ENCODE peak calls at places on chromosomes 1 and 21, in four cellular contexts. Z is GM10248; S is CD8-positive, alpha-beta T cell; C is HFF-Myc. A is an unnamed sample.

GRCh38 chr1:93692983-93693591 is 11.4 kb upstream of the BCAR3 start:
- DNase-seq in Z (peak; percentile 62), S (no peak), C (no peak), A (no peak)

GRCh38 chr1:198577444-198577843 is 37.0 kb upstream of the ATP6V1G3 start:
- DNase-seq in Z (no peak), S (no peak), C (peak; percentile 44), A (no peak)

GRCh38 chr1:146034976-146035469 is 13.5 kb upstream of the HJV start:
- DNase-seq in Z (no peak), S (no peak), C (no peak), A (no peak)

GRCh38 chr1:180155202-180155682 is 573 bp downstream of the QSOX1 start:
- DNase-seq in Z (no peak), S (peak; percentile 7), C (no peak), A (peak; percentile 56)

GRCh38 chr1:3902546-3902945 is 2.5 kb upstream of the C1orf174 start:
- DNase-seq in Z (no peak), S (no peak), C (no peak), A (no peak)

GRCh38 chr21:27502801-27503200 is 535.9 kb upstream of the ADAMTS5 start:
- DNase-seq in Z (no peak), S (no peak), C (no peak), A (no peak)

GRCh38 chr1:173202430-173203145 is 4.5 kb downstream of the TNFSF4 start:
- DNase-seq in Z (no peak), S (no peak), C (peak; percentile 59), A (no peak)

GRCh38 chr1:58941471-58942289 is 157.8 kb upstream of the JUN start:
- DNase-seq in Z (no peak), S (no peak), C (no peak), A (no peak)

GRCh38 chr1:115089443-115090340 is at the start of gene TSPAN2:
- DNase-seq in Z (no peak), S (peak; percentile 48), C (no peak), A (peak; percentile 36)

GRCh38 chr21:34835526-34835925 is 166.7 kb downstream of the CLIC6 start:
- DNase-seq in Z (no peak), S (no peak), C (no peak), A (no peak)

GRCh38 chr1:94081566-94082344 is 39.2 kb downstream of the ABCA4 start:
- DNase-seq in Z (no peak), S (no peak), C (no peak), A (no peak)

GRCh38 chr1:24126023-24126671 is 14.2 kb upstream of the MYOM3 start:
- DNase-seq in Z (no peak), S (no peak), C (no peak), A (no peak)

GRCh38 chr1:39205102-39205780 is 746 bp downstream of the MACF1 start:
- DNase-seq in Z (peak; percentile 46), S (peak; percentile 45), C (peak; percentile 40), A (no peak)

GRCh38 chr1:93394514-93394913 is 48.8 kb downstream of the DR1 start:
- DNase-seq in Z (no peak), S (no peak), C (no peak), A (no peak)

GRCh38 chr1:174426153-174426552 is 21.6 kb upstream of the GPR52 start:
- DNase-seq in Z (no peak), S (no peak), C (no peak), A (no peak)

GRCh38 chr1:89519779-89520358 is 4.8 kb upstream of the LRRC8B start:
- DNase-seq in Z (peak; percentile 65), S (no peak), C (no peak), A (no peak)

GRCh38 chr1:101995984-101996731 is 568 bp downstream of the OLFM3 start:
- DNase-seq in Z (no peak), S (no peak), C (no peak), A (no peak)

GRCh38 chr1:83500531-83500930 is 498.4 kb downstream of the TTLL7 start:
- DNase-seq in Z (no peak), S (no peak), C (no peak), A (no peak)

GRCh38 chr1:83500987-83501591 is 497.8 kb downstream of the TTLL7 start:
- DNase-seq in Z (peak; percentile 21), S (no peak), C (no peak), A (no peak)

GRCh38 chr1:83495560-83495959 is 503.4 kb downstream of the TTLL7 start:
- DNase-seq in Z (no peak), S (no peak), C (no peak), A (no peak)

GRCh38 chr1:83499998-83500397 is 498.9 kb downstream of the TTLL7 start:
- DNase-seq in Z (peak; percentile 5), S (no peak), C (no peak), A (no peak)

DNA sequence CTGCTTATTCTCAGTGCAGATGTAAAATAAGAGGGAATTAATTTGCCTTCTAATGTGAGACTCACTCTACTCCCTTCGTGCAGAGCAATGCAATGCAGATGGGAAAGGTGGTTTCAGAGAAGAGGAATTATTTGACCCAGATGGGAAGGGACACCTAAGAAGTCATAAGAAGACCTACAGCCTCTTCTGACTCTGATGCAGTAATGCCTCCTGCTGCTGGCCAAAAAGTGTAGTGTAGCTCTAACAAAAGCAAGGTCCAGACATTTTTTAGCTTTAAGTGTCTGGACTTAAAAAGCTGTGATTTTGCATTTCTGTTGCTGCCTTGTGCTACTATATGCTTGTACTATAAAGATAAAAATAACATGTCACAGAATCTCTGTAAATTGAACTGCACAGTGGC is 501.4 kb downstream of the TTLL7 start:
- DNase-seq in Z (no peak), S (no peak), C (peak; percentile 31), A (no peak)
- TF ChIP-seq CTCF in Z (peak; percentile 34), S (no peak), C (peak; percentile 52), A (no peak)

DNA sequence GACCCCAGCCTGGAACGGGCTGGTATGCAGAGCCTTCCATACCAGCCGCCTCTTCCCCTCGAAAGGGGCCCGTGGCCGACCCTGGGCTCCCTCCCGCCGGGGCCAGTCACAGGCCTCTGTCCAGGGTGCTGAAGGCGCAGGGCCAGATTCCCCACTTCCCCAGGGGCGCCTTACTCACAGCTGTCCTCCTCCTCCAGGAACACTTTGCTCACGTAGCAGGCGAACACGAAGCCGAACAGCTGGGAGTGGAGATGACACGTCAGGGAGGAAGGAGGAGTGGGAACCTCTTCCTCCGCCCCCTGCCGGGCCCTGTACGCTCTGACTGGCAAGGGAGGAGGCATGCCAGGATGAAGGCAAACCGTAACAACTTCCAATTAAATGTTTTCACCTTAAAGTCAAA is 57.3 kb downstream of the NKAIN1 start:
- DNase-seq in Z (peak; percentile 79), S (peak; percentile 26), C (peak; percentile 79), A (peak; percentile 84)
- TF ChIP-seq CTCF in Z (no peak), S (no peak), C (peak; percentile 54), A (no peak)

DNA sequence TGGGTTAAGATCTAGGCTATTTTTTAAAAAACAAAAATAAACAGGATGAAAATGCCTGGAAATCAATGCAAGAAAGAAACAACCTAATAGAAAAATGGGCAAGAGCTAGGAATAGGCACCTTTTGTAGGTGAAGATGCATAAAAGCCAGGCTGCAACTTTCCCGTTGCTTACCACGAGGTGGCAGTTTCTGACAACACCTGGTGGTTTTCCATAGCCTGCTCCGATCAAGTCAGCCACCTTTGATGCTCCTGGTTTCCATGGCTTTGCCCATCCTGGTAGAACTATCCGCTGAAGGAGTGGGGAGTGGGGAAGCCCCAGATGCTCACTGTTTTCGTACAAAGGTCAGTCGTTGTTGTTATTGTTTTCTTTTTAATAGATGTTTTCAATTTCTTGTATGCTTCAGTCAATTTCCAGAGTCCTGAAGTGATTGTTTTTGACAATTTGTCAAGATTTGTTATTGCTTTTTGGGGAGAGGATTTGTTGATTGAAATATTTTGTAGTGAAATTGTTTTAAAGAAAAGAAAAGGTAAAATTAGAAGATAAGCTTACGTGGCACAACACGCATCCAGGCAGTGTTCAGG is 24.1 kb downstream of the UBE2Q1 start:
- DNase-seq in Z (peak; percentile 38), S (no peak), C (no peak), A (no peak)
- TF ChIP-seq CTCF in Z (peak; percentile 10), S (no peak), C (peak; percentile 47), A (no peak)

GRCh38 chr1:227816750-227817446 is 1.4 kb downstream of the PRSS38 start:
- DNase-seq in Z (no peak), S (no peak), C (no peak), A (no peak)

DNA sequence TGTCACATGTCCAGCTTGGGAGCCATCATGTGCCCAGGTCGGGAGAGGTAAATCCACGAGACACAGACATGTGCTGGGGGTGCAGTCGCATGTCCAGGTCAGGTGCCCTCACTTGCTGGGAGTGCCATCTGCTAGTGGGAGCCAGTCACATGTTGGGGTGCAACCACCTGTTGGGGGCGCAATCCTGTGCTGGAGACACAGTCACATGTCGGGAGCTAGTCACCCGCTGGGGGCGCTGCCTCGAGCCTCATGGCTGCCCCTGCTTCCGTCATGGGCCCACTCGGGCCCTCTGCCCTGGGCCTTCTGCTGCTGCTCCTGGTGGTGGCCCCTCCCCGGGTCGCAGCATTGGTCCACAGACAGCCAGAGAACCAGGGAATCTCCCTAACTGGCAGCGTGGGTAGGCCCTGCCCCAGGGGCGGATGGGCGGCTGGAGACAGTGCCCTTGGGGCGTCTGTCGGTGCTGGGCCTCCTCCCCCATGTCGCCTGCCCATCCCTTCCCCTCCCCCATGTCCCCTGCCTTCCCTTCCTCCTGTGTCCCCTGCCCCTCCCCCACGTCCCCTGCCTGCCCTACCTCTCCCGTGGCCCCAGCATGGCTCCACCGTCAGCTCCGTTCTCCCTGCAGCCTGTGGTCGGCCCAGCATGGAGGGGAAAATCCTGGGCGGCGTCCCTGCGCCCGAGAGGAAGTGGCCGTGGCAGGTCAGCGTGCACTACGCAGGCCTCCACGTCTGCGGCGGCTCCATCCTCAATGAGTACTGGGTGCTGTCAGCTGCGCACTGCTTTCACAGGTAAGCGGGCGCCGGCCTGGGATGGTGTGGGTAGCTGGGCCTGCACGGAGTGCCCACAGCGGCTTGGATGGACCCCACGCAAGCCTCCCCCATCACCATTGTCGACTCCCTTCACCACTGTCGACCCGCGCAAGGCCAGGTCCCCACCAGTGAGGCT is at the start of gene PRSS38:
- DNase-seq in Z (no peak), S (no peak), C (no peak), A (no peak)
- TF ChIP-seq CTCF in Z (no peak), S (no peak), C (no peak), A (no peak)

DNA sequence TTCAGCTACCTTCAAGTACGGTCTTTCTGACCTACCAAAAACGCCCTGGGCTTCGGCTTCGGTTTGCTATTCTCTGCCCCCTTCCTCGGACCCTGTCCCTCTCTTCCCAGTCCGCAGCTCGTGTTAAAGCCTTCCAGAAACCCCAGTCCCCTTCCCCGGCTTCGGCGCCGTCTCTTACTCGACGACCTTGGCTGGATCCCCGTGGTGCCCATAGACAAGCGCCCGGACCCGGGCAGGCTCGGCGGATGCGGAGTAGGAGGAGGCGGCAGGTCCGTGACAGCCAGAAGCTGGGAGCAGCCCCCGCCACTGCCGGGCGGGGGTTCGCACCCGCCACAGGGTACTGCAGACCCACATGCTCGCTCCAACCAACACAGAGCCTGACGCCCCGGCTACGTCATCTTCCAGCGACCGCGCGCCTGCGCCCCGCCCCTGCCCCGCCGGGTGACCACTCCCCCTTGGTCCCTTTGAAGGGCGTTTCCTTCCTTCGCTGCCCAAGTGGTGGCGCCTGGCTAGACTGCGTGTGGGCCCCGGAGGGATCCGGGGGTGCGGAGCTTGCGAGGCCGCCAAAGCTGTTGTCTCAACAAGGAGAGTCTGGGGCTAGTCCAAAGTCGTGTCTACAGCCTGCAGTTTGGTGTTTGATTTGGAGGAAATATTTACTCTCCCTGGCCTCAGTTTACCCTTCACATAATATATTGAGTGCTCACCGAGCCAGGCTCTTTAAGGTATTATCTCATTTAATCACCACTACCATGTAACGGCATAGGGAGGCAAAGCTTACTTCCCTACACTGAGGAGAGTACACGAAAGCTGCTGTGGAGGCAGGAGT is at the start of gene MECR:
- DNase-seq in Z (peak; percentile 97), S (peak; percentile 94), C (peak; percentile 75), A (peak; percentile 90)
- TF ChIP-seq CTCF in Z (peak; percentile 50), S (no peak), C (no peak), A (no peak)

A was measured in mesothelial cell of epicardium.